ENCODE peak calls at places on chromosomes 12 and 14, in eight cellular contexts. V is effector memory CD4-positive, alpha-beta T cell; A is upper lobe of right lung; Y is astrocyte; E is PC-9; U is CD8-positive, alpha-beta memory T cell; N is osteoblast; W is aorta. B is an unnamed sample.

GRCh38 chr12:46221255-46222128 is 47.4 kb downstream of the SLC38A1 start:
- DNase-seq in V (no peak), N (no peak), E (no peak), Y (peak), U (no peak), W (no peak), A (no peak), B (peak)

GRCh38 chr12:103288016-103288415 is 207.8 kb downstream of the C12orf42 start:
- DNase-seq in U (no peak), W (no peak), A (no peak), N (no peak), V (no peak), Y (no peak), E (no peak), B (no peak)

GRCh38 chr12:48681416-48681737 is 661 bp downstream of the KANSL2 start:
- DNase-seq in U (no peak), Y (no peak), W (no peak), V (no peak), N (peak), A (no peak), E (no peak), B (peak)

GRCh38 chr14:34029921-34030334 is 79.1 kb upstream of the EGLN3 start:
- DNase-seq in V (no peak), Y (peak), U (no peak), W (no peak), N (no peak), A (no peak), E (no peak), B (no peak)

GRCh38 chr14:103727313-103728000 is 11.8 kb downstream of the ZFYVE21 start:
- DNase-seq in V (no peak), Y (no peak), E (no peak), N (peak), W (no peak), A (peak), U (no peak), B (no peak)

GRCh38 chr12:14384783-14385638 is 19.5 kb downstream of the ATF7IP start:
- DNase-seq in A (no peak), V (peak), Y (peak), N (peak), U (peak), E (peak), W (no peak), B (peak)

GRCh38 chr14:92922883-92923743 is at the start of gene CHGA:
- DNase-seq in U (peak), E (no peak), A (peak), Y (peak), N (peak), W (peak), V (no peak), B (peak)

GRCh38 chr12:11967356-11968040 is 103.2 kb upstream of the BCL2L14 start:
- DNase-seq in W (no peak), Y (peak), A (no peak), N (no peak), V (no peak), U (no peak), E (no peak), B (no peak)

GRCh38 chr12:100518376-100518775 is 44.7 kb downstream of the NR1H4 start:
- DNase-seq in A (no peak), N (no peak), V (no peak), E (no peak), U (no peak), W (no peak), Y (no peak), B (no peak)

GRCh38 chr12:27319394-27319793 is 13.2 kb upstream of the BMAL2 start:
- DNase-seq in V (no peak), W (no peak), E (no peak), N (peak), A (no peak), Y (peak), U (no peak), B (no peak)

GRCh38 chr14:88911811-88912210 is 87.4 kb downstream of the TTC8 start:
- DNase-seq in V (no peak), Y (no peak), N (no peak), A (no peak), E (no peak), W (no peak), U (no peak), B (no peak)

GRCh38 chr12:90936230-90937005 is 18.6 kb downstream of the CCER1 start:
- DNase-seq in Y (no peak), N (peak), V (no peak), A (no peak), U (no peak), W (peak), E (no peak), B (no peak)

GRCh38 chr14:96895658-96896271 is 98.6 kb downstream of the VRK1 start:
- DNase-seq in N (no peak), A (no peak), V (no peak), W (no peak), Y (no peak), U (no peak), E (no peak), B (no peak)

GRCh38 chr14:96894966-96895365 is 97.8 kb downstream of the VRK1 start:
- DNase-seq in W (no peak), E (no peak), Y (peak), A (no peak), N (no peak), V (no peak), U (no peak), B (peak)

GRCh38 chr14:96889091-96889490 is 91.9 kb downstream of the VRK1 start:
- DNase-seq in A (no peak), W (no peak), N (no peak), E (no peak), V (no peak), U (no peak), Y (no peak), B (no peak)

GRCh38 chr14:96897184-96897583 is 100.0 kb downstream of the VRK1 start:
- DNase-seq in U (no peak), N (no peak), W (no peak), A (no peak), V (no peak), E (no peak), Y (no peak), B (no peak)

DNA sequence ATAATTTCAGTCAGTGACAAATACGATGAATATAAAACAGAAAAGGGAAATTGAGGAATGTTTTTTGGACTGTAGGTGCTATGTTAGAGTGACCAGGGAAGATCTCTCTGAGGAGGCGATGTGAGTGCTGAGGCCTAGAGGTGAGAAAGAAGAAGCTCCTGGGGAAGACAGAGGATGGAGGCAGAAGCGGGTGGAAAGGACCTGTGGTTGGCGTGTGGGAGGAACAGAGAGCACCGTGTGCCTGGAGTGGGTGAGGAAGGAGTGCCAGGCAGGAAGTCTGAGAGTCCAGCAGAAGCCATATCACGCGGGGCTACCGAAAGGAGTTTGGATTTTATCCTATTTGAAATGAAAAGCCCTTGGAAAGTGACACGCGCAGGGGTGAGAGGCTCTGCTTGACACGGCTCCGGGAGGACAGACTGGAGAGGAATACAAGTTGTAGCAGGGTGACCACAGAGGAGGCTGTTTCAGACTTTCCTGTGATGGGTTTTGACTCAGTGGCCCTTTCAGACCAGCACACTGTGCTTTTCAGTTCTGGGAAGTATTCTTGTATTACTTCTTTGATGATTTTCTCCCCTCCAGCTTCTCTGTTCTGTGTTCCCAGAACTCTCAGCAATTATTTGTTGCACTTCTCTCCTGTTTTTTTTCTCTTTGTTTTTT is 96.9 kb downstream of the VRK1 start:
- DNase-seq in Y (no peak), E (no peak), N (no peak), W (no peak), V (no peak), U (no peak), A (no peak), B (no peak)
- H3K27ac ChIP-seq in Y (no peak), E (no peak), N (no peak), W (no peak), V (no peak), U (no peak), A (no peak), B (no peak)

DNA sequence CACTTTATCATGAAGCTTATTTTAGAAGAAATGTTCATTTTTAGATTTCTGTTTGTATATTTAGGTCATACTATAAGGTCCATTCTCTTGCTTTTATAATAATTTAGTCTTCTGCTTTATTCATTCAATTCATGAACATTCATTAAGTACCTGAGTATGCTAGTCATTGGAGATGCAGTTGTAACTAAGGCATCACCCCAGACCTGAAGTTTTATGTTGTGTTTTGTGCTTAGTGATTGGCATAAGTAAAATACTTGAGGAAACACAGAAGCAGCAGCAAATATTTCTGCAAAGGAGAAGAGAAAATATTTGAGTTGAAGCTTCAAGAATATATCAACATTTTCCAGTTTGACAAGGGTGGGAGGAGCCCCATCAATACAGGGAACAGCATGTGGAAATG is 413.8 kb downstream of the RAD51B start:
- DNase-seq in V (no peak), E (no peak), U (no peak), N (no peak), Y (no peak), A (no peak), W (no peak), B (no peak)
- H3K27ac ChIP-seq in V (no peak), E (peak), U (no peak), N (peak), Y (peak), A (no peak), W (no peak), B (peak)

GRCh38 chr12:124754949-124755800 is 108.5 kb downstream of the SCARB1 start:
- DNase-seq in A (peak), V (no peak), N (peak), W (peak), U (peak), E (no peak), Y (peak), B (peak)

GRCh38 chr12:124753230-124753595 is 110.5 kb downstream of the SCARB1 start:
- DNase-seq in V (no peak), Y (no peak), N (peak), U (no peak), A (no peak), W (no peak), E (no peak), B (no peak)

GRCh38 chr12:124754491-124754890 is 109.2 kb downstream of the SCARB1 start:
- DNase-seq in A (no peak), V (no peak), U (no peak), W (no peak), N (peak), E (no peak), Y (no peak), B (no peak)

GRCh38 chr12:124752437-124753229 is 111.0 kb downstream of the SCARB1 start:
- DNase-seq in Y (no peak), V (no peak), E (no peak), N (peak), U (no peak), A (no peak), W (no peak), B (no peak)

GRCh38 chr12:124753993-124754392 is 109.7 kb downstream of the SCARB1 start:
- DNase-seq in V (no peak), A (no peak), Y (no peak), U (no peak), W (no peak), N (peak), E (no peak), B (no peak)
- H3K27ac ChIP-seq in V (no peak), A (peak), Y (no peak), U (no peak), W (no peak), N (no peak), E (no peak), B (no peak)

DNA sequence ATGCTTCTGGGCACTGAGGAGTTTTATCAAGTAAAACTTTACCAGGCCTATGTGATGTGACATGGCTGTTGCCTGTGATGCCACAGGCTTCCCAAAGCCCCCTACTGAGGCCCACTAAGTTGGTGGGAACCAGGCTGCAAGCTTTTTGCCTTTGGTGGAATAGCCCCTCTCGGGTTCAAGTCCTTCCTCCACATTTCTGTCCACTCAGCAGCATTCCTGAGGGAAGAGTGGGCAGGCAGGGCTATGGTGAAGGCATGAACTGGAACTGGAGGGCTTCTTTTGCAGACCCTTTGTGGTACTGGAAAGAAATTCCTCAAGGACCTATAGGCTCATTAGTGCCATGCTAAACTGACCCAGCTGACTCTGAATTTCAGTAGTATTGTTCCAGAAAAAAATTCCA is 48.5 kb downstream of the WDR20 start:
- DNase-seq in W (no peak), Y (no peak), N (no peak), U (no peak), E (no peak), V (no peak), A (no peak), B (no peak)
- H3K27ac ChIP-seq in W (no peak), Y (no peak), N (no peak), U (no peak), E (peak), V (no peak), A (no peak), B (no peak)

GRCh38 chr12:88063375-88063774 is 34.2 kb upstream of the C12orf50 start:
- DNase-seq in E (no peak), A (no peak), Y (peak), N (no peak), V (no peak), U (no peak), W (no peak), B (no peak)
- H3K27ac ChIP-seq in E (no peak), A (no peak), Y (no peak), N (no peak), V (no peak), U (no peak), W (no peak), B (no peak)

DNA sequence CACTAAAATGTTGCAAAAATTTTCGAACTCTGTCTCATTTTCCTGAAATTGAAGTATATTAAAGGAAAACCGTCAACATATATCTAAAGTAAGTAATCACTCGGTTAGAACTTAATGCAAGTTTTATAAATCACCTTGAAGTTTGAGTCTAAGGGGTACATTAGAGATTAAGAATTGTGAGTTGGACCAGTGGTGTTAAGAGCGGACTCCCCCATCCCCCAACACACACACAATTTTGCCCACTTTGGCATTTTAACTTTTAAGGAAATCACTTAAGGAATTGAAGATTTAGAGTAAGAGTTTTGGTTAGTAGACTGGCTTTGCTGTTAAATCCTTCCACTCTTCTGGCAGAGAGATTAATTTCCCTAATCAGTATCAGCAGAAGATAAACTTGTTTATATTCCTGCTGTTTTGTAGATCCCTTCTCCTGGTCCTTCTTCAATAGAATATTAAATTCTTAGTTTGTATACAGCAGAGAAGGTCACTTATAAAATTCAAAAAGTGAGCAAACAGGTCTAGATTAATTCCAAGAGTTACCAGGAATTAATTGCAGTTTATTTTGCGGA is 1.5 kb downstream of the HIF1A start:
- DNase-seq in W (no peak), U (no peak), A (no peak), V (no peak), Y (no peak), E (no peak), N (no peak), B (no peak)
- H3K27ac ChIP-seq in W (no peak), U (no peak), A (peak), V (peak), Y (peak), E (peak), N (peak), B (peak)

GRCh38 chr12:10719482-10719881 is 3.6 kb downstream of the YBX3 start:
- DNase-seq in E (no peak), V (no peak), N (no peak), A (no peak), W (no peak), Y (no peak), U (no peak), B (no peak)

GRCh38 chr12:10722502-10722904 is 620 bp downstream of the YBX3 start:
- DNase-seq in Y (peak), U (peak), N (peak), W (peak), V (no peak), E (no peak), A (peak), B (peak)

GRCh38 chr12:10722905-10723866 is at the start of gene YBX3:
- DNase-seq in N (peak), W (peak), A (peak), Y (peak), E (peak), U (peak), V (no peak), B (peak)

GRCh38 chr12:10721654-10722501 is 1.2 kb downstream of the YBX3 start:
- DNase-seq in Y (peak), N (peak), W (peak), U (peak), E (peak), A (peak), V (peak), B (peak)

GRCh38 chr12:10720974-10721565 is 2.1 kb downstream of the YBX3 start:
- DNase-seq in E (no peak), V (no peak), Y (no peak), U (no peak), W (no peak), A (no peak), N (peak), B (no peak)
- H3K27ac ChIP-seq in E (peak), V (no peak), Y (peak), U (peak), W (peak), A (peak), N (peak), B (peak)

DNA sequence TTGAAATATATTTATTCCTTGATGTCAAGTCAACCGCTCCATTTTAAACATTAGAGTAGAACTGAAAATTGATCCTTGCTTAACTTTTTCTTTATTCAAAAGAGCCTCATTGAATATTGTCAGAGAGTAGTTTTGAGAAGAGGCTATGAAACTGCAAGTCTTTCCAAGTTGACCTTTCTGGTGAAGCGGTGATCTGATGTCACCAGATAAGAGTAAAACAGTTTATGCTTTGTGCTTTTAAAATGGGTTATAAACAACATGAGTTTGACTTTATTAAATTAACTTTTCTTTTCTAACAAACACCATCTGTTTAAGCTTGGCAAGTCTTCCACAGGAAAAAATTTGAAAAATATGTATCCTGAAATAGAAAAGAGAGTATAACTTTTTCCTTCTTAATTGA is 408.7 kb upstream of the NOVA1 start:
- DNase-seq in Y (no peak), U (no peak), E (no peak), W (no peak), V (no peak), A (no peak), N (no peak), B (no peak)
- H3K27ac ChIP-seq in Y (no peak), U (no peak), E (no peak), W (no peak), V (no peak), A (no peak), N (no peak), B (no peak)

GRCh38 chr14:75153295-75153694 is 23.1 kb downstream of the TMED10 start:
- DNase-seq in V (no peak), W (no peak), E (no peak), U (no peak), N (peak), A (no peak), Y (no peak), B (no peak)

GRCh38 chr14:75155159-75155558 is 21.3 kb downstream of the TMED10 start:
- DNase-seq in Y (no peak), E (no peak), W (no peak), U (no peak), A (no peak), N (no peak), V (no peak), B (no peak)

GRCh38 chr14:75147423-75148071 is 20.7 kb upstream of the NEK9 start:
- DNase-seq in Y (peak), V (no peak), A (peak), N (peak), W (no peak), U (no peak), E (no peak), B (peak)

GRCh38 chr14:75144944-75145343 is 18.1 kb upstream of the NEK9 start:
- DNase-seq in E (no peak), N (no peak), W (no peak), Y (no peak), A (no peak), U (no peak), V (no peak), B (no peak)

DNA sequence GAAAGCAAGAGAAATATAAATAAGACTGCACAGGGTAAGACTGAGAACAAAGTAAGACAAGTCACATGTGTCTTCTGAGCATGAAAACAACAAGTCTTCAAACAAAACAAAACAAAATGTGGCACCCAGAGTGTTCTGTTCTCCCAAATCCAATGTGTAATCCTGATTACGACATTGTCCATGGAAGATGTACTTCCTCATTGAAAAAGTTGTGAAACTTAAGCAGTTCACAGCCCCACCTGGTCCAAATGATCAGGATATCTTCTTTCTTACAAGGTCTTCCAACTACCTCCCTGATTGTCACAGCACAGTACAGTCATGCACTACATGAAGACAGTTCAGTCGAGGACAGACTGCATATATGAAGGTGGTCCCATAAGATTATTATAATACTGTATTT is 23.3 kb upstream of the NEK9 start:
- DNase-seq in A (no peak), Y (no peak), U (no peak), E (peak), W (no peak), N (no peak), V (no peak), B (no peak)
- H3K27ac ChIP-seq in A (no peak), Y (no peak), U (no peak), E (no peak), W (no peak), N (no peak), V (no peak), B (no peak)

DNA sequence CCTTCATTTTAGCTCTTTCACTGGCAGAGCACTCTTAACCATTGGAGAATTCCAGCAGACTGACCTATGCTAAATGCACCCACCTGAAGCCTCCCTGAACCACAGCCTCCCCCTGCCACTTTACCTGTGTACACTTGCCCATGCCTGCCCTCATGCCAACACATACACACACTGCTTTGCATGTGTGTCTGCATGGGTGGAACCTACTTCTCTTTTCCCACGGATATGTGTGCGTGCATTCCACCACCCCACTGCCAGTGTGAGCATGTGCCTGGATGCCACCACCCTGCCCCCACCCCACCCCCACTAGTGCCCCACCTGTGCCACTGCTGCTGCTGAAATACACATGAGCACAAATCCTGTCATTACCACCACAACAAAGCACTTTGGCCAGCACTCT is 49.5 kb upstream of the EEA1 start:
- DNase-seq in V (no peak), W (no peak), Y (no peak), E (no peak), A (no peak), U (no peak), N (no peak), B (no peak)
- H3K27ac ChIP-seq in V (no peak), W (no peak), Y (no peak), E (no peak), A (no peak), U (no peak), N (no peak), B (no peak)

B was measured in brain microvascular endothelial cell.